ENCODE peak calls at places on chromosome 14, in four cellular contexts. L is GM12878, Q is HepG2, T is A549. Z is an unnamed sample.

GRCh38 chr14:55721353-55721752 is 141.3 kb downstream of the KTN1 start:
- DNase-seq in L (no peak), Q (no peak), T (peak), Z (peak)

GRCh38 chr14:94180655-94181271 is 6.6 kb downstream of the PPP4R4 start:
- DNase-seq in L (peak), Q (peak), T (peak), Z (peak)

GRCh38 chr14:79483989-79484388 is 727.3 kb downstream of the DIO2 start:
- DNase-seq in L (no peak), Q (no peak), T (no peak), Z (no peak)

GRCh38 chr14:94992046-94992445 is 165.3 kb downstream of the DICER1 start:
- DNase-seq in L (no peak), Q (no peak), T (no peak), Z (no peak)

GRCh38 chr14:93857500-93857899 is 69.2 kb upstream of the PRIMA1 start:
- DNase-seq in L (no peak), Q (peak), T (no peak), Z (peak)

GRCh38 chr14:102545461-102546265 is 36.1 kb upstream of the ANKRD9 start:
- DNase-seq in L (no peak), Q (peak), T (no peak), Z (no peak)

GRCh38 chr14:94364964-94365363 is 23.4 kb downstream of the SERPINA1 start:
- DNase-seq in L (no peak), Q (no peak), T (no peak), Z (no peak)

GRCh38 chr14:67622675-67623074 is 3.0 kb downstream of the ARG2 start:
- DNase-seq in L (no peak), Q (peak), T (peak), Z (peak)

GRCh38 chr14:68897559-68898160 is 81.4 kb downstream of the ACTN1 start:
- DNase-seq in L (no peak), Q (no peak), T (no peak), Z (peak)

GRCh38 chr14:24677956-24678355 is 44.0 kb upstream of the GZMB start:
- DNase-seq in L (no peak), Q (no peak), T (no peak), Z (no peak)

GRCh38 chr14:63726499-63726898 is 1.4 kb downstream of the SGPP1 start:
- DNase-seq in L (no peak), Q (peak), T (no peak), Z (no peak)

GRCh38 chr14:95314609-95315008 is 5.1 kb downstream of the CLMN start:
- DNase-seq in L (peak), Q (no peak), T (peak), Z (peak)

GRCh38 chr14:91032250-91032649 is 28.2 kb downstream of the RPS6KA5 start:
- DNase-seq in L (no peak), Q (no peak), T (no peak), Z (peak)

GRCh38 chr14:63551338-63551737 is 8.2 kb upstream of the PPP2R5E start:
- DNase-seq in L (no peak), Q (no peak), T (no peak), Z (no peak)

GRCh38 chr14:61264022-61264571 is 17.0 kb downstream of the TMEM30B start:
- DNase-seq in L (no peak), Q (no peak), T (no peak), Z (no peak)

GRCh38 chr14:102255401-102256190 is 49.4 kb downstream of the MOK start:
- DNase-seq in L (no peak), Q (no peak), T (peak), Z (peak)

GRCh38 chr14:66380143-66380542 is 106.0 kb upstream of the CCDC196 start:
- DNase-seq in L (no peak), Q (no peak), T (no peak), Z (no peak)

GRCh38 chr14:39368261-39368959 is 63.8 kb downstream of the FBXO33 start:
- DNase-seq in L (no peak), Q (peak), T (peak), Z (peak)
- TF ChIP-seq MYC in L (no peak), Q (no peak), T (no peak), Z (no peak)

DNA sequence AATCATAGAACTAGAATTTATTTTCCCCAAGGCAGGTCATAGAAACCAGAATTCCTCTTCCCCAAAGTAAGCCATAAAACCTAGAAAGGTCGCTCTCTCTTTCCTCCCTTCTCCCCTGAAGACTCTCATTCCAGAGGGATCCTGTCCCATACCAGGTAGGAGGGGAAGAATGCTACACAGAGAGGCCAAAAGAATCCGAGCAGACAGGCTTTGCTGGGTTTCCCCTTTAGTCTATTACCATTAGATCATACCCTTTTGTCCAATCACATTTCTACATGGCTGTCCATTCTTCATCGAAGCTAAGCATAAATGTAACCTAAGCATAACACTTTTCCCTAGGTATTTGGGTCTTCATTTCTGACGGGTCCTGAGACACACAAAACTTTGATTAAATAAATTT is 204.5 kb downstream of the SPTSSA start:
- DNase-seq in L (no peak), Q (no peak), T (no peak), Z (no peak)
- TF ChIP-seq MYC in L (no peak), Q (no peak), T (no peak), Z (no peak)

GRCh38 chr14:105414456-105415371 is 4.9 kb upstream of the MTA1 start:
- DNase-seq in L (no peak), Q (peak), T (peak), Z (peak)
- TF ChIP-seq MYC in L (no peak), Q (peak), T (peak), Z (peak)

GRCh38 chr14:33922125-33922524 is 28.7 kb downstream of the EGLN3 start:
- DNase-seq in L (no peak), Q (no peak), T (no peak), Z (no peak)

GRCh38 chr14:33930464-33930863 is 20.4 kb downstream of the EGLN3 start:
- DNase-seq in L (no peak), Q (no peak), T (no peak), Z (no peak)

GRCh38 chr14:33928895-33929294 is 22.0 kb downstream of the EGLN3 start:
- DNase-seq in L (no peak), Q (no peak), T (no peak), Z (no peak)

GRCh38 chr14:33925209-33925608 is 25.7 kb downstream of the EGLN3 start:
- DNase-seq in L (no peak), Q (no peak), T (no peak), Z (no peak)
- TF ChIP-seq MYC in L (no peak), Q (no peak), T (no peak), Z (no peak)

Z was measured in NB4.